ENCODE peak calls at places on chromosomes 13 and 19, in four cellular contexts. X, L, T and H are unnamed samples.

GRCh38 chr13:69324109-69324886 is 783.3 kb upstream of the ATXN8OS start:
- DNase-seq in T (no peak), X (no peak), L (no peak), H (peak)

GRCh38 chr13:24032252-24032651 is 128.3 kb upstream of the SPATA13 start:
- DNase-seq in X (no peak), L (no peak), T (peak), H (peak)

GRCh38 chr13:30486230-30487074 is 20.7 kb upstream of the HMGB1 start:
- DNase-seq in L (peak), X (no peak), T (no peak), H (no peak)

GRCh38 chr19:409006-409514 is at the start of gene C2CD4C:
- DNase-seq in L (no peak), X (peak), T (no peak), H (no peak)

GRCh38 chr13:109781384-109782065 is 4.9 kb downstream of the IRS2 start:
- DNase-seq in T (peak), X (no peak), L (no peak), H (no peak)

GRCh38 chr13:63699948-63700347 is 2284.3 kb upstream of the PCDH20 start:
- DNase-seq in T (no peak), L (no peak), X (no peak), H (no peak)

GRCh38 chr13:30863796-30864195 is 42.3 kb upstream of the MEDAG start:
- DNase-seq in X (no peak), T (no peak), L (no peak), H (no peak)

GRCh38 chr19:11382898-11383705 is 1.0 kb downstream of the EPOR start:
- DNase-seq in X (no peak), L (peak), T (no peak), H (peak)

GRCh38 chr13:27338816-27339215 is 68.2 kb downstream of the RASL11A start:
- DNase-seq in L (no peak), X (no peak), T (no peak), H (peak)

GRCh38 chr19:2695288-2695866 is 7.1 kb downstream of the GNG7 start:
- DNase-seq in L (peak), T (no peak), X (no peak), H (no peak)

GRCh38 chr19:46571495-46571894 is 29.6 kb upstream of the CALM3 start:
- DNase-seq in T (peak), L (no peak), X (no peak), H (peak)

GRCh38 chr19:29308977-29309520 is 96.1 kb upstream of the UQCRFS1 start:
- DNase-seq in X (no peak), L (no peak), T (no peak), H (no peak)

GRCh38 chr13:105050696-105051095 is 1484.8 kb downstream of the EFNB2 start:
- DNase-seq in T (no peak), X (no peak), L (no peak), H (peak)

GRCh38 chr19:18833849-18834643 is 2.3 kb downstream of the UPF1 start:
- DNase-seq in L (no peak), T (no peak), X (no peak), H (no peak)

GRCh38 chr13:85930108-85930507 is 130.9 kb upstream of the SLITRK6 start:
- DNase-seq in T (no peak), X (no peak), L (no peak), H (no peak)

GRCh38 chr13:95411641-95412040 is 110.4 kb upstream of the ABCC4 start:
- DNase-seq in L (no peak), T (no peak), X (no peak), H (peak)

GRCh38 chr19:44752816-44753618 is 4.5 kb downstream of the BCL3 start:
- DNase-seq in X (no peak), T (peak), L (peak), H (peak)

GRCh38 chr19:31944286-31944685 is 401.1 kb upstream of the ZNF507 start:
- DNase-seq in L (no peak), X (no peak), T (no peak), H (no peak)
- TF ChIP-seq CTCF in L (no peak), X (no peak), T (no peak), H (no peak)

DNA sequence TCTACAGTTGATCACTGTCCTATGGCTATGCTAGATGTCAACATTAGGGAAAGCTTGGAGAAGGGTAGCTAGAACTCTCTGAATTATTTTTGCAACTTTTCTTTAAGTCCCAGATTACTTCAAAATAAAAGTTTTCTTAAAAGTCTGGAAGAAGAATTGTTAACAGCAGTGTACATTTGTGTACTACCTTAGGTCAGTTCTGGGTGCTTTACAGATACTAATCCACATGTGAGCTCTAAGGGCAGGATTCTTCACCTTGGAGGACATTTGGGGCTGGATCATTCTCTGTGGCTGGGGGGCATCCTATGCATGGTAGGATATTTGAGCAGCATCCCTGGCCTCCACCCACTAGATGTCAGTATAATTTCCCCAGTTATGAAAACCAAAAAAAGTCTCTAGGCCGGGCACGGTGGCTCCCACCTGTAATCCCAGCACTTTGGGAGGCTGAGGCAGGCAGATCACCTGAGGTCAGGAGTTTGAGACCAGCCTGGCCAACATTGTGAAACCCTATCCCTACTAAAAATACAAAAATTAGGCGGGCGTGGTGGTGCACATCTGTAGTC is 2.8 kb downstream of the BRME1 start:
- DNase-seq in L (no peak), X (no peak), T (no peak), H (no peak)
- TF ChIP-seq CTCF in L (no peak), X (peak), T (peak), H (peak)

GRCh38 chr19:15815306-15815705 is at the start of gene OR10H1:
- DNase-seq in L (peak), X (no peak), T (no peak), H (no peak)

GRCh38 chr19:15813916-15814315 is 1.5 kb downstream of the OR10H1 start:
- DNase-seq in L (no peak), X (no peak), T (no peak), H (no peak)

GRCh38 chr19:15811476-15811875 is 4.0 kb downstream of the OR10H1 start:
- DNase-seq in T (no peak), L (no peak), X (no peak), H (no peak)

GRCh38 chr19:15812059-15812722 is 3.3 kb downstream of the OR10H1 start:
- DNase-seq in L (no peak), T (no peak), X (no peak), H (no peak)

GRCh38 chr19:15810335-15810734 is 5.1 kb downstream of the OR10H1 start:
- DNase-seq in X (no peak), T (no peak), L (no peak), H (no peak)
- TF ChIP-seq CTCF in X (no peak), T (no peak), L (no peak), H (no peak)

GRCh38 chr13:48068036-48068435 is 26.9 kb downstream of the MED4 start:
- DNase-seq in L (no peak), X (no peak), T (no peak), H (no peak)
- TF ChIP-seq CTCF in L (no peak), X (peak), T (no peak), H (no peak)

DNA sequence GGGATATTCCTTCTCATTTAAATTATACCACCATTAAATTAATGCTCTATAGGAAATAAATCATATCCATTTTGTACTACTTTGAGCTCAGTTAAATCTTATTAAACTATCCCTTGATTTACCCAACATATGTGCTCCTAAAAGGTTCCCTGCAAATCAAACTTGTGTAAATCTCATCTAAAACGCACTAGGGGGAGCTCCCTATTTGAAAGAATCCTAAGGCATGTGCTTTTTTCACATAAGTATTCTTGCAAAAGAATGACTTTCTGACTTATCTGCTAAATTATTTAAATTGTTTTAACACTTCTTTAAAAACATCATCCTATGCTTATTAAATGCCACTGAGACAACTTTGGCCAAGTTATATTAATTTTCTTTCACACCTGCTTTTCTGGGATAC is 7.9 kb downstream of the INTS6 start:
- DNase-seq in X (no peak), T (peak), L (no peak), H (peak)
- TF ChIP-seq CTCF in X (peak), T (peak), L (no peak), H (no peak)

GRCh38 chr19:6736917-6737283 is 480 bp downstream of the GPR108 start:
- DNase-seq in T (no peak), L (no peak), X (peak), H (no peak)
- TF ChIP-seq CTCF in T (no peak), L (no peak), X (no peak), H (no peak)

GRCh38 chr19:35931874-35932202 is 4.3 kb upstream of the LRFN3 start:
- DNase-seq in X (no peak), T (no peak), L (no peak), H (no peak)
- TF ChIP-seq CTCF in X (no peak), T (no peak), L (no peak), H (no peak)

GRCh38 chr13:76597868-76598267 is 288.3 kb downstream of the KCTD12 start:
- DNase-seq in L (no peak), X (no peak), T (no peak), H (no peak)
- TF ChIP-seq CTCF in L (no peak), X (no peak), T (no peak), H (no peak)

GRCh38 chr19:13881692-13882418 is 4.9 kb downstream of the NANOS3 start:
- DNase-seq in L (no peak), X (no peak), T (peak), H (peak)
- TF ChIP-seq CTCF in L (no peak), X (no peak), T (no peak), H (no peak)

GRCh38 chr13:73943965-73944233 is 190.3 kb downstream of the KLF12 start:
- DNase-seq in X (no peak), L (no peak), T (no peak), H (no peak)

GRCh38 chr13:73943137-73943964 is 190.9 kb downstream of the KLF12 start:
- DNase-seq in X (no peak), T (peak), L (no peak), H (no peak)

GRCh38 chr13:73939603-73940002 is 194.6 kb downstream of the KLF12 start:
- DNase-seq in L (no peak), X (no peak), T (no peak), H (no peak)

GRCh38 chr13:73940098-73940497 is 194.1 kb downstream of the KLF12 start:
- DNase-seq in T (no peak), L (no peak), X (no peak), H (no peak)

DNA sequence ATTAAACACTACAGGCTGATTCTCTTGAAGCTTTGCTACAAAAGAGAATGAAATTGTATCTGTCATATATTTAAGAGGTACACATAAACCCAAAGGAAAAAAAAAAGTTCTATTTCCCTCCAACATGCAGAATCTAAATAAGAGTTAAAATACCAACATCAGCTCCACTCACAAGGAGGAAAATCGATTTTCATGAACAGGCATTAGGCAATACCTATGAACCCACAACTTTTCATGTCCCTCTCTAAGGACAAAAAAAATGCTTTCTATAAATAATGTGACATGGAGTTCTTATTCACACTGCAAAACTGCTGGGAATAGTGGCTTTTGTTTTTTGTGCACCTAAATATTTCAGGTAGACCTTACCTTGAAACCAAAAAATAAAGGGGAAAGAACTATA is 192.5 kb downstream of the KLF12 start:
- DNase-seq in T (no peak), L (no peak), X (no peak), H (no peak)
- TF ChIP-seq CTCF in T (no peak), L (no peak), X (no peak), H (no peak)